ENCODE peak calls at places on chromosomes 13 and 19, in four cellular contexts. One of them, this sample, is unnamed.

GRCh38 chr13:99265823-99266426 is 7.7 kb upstream of the GPR18 start:
- DNase-seq in A549: peak
- DNase-seq in K562: peak
- DNase-seq in IMR-90: peak
- DNase-seq in this sample: no peak

GRCh38 chr13:95128045-95128643 is 173.1 kb downstream of the ABCC4 start:
- DNase-seq in A549: peak
- DNase-seq in K562: no peak
- DNase-seq in IMR-90: no peak
- DNase-seq in this sample: no peak

GRCh38 chr13:106566682-106567420 is 1.1 kb downstream of the ARGLU1 start:
- DNase-seq in A549: peak
- DNase-seq in K562: no peak
- DNase-seq in IMR-90: peak
- DNase-seq in this sample: no peak

GRCh38 chr19:35828694-35829301 is 16.2 kb upstream of the PRODH2 start:
- DNase-seq in A549: peak
- DNase-seq in K562: peak
- DNase-seq in IMR-90: peak
- DNase-seq in this sample: no peak

GRCh38 chr13:34207334-34207733 is 389.4 kb downstream of the RFC3 start:
- DNase-seq in A549: peak
- DNase-seq in K562: no peak
- DNase-seq in IMR-90: peak
- DNase-seq in this sample: no peak

GRCh38 chr19:53537523-53538377 is at the start of gene ZNF331:
- DNase-seq in A549: peak
- DNase-seq in K562: no peak
- DNase-seq in IMR-90: peak
- DNase-seq in this sample: peak

GRCh38 chr19:2050349-2050990 is 574 bp downstream of the MKNK2 start:
- DNase-seq in A549: no peak
- DNase-seq in K562: peak
- DNase-seq in IMR-90: no peak
- DNase-seq in this sample: no peak

GRCh38 chr13:99037756-99038155 is 59.9 kb upstream of the DOCK9 start:
- DNase-seq in A549: no peak
- DNase-seq in K562: no peak
- DNase-seq in IMR-90: no peak
- DNase-seq in this sample: no peak

GRCh38 chr19:20238025-20238623 is 71.1 kb downstream of the ZNF486 start:
- DNase-seq in A549: no peak
- DNase-seq in K562: peak
- DNase-seq in IMR-90: peak
- DNase-seq in this sample: peak

GRCh38 chr19:51460164-51460992 is 2.1 kb upstream of the SIGLEC8 start:
- DNase-seq in A549: peak
- DNase-seq in K562: peak
- DNase-seq in IMR-90: peak
- DNase-seq in this sample: no peak

GRCh38 chr13:29892149-29892548 is 41.7 kb upstream of the UBL3 start:
- DNase-seq in A549: no peak
- DNase-seq in K562: no peak
- DNase-seq in IMR-90: no peak
- DNase-seq in this sample: no peak

GRCh38 chr19:28727133-28727834 is 485.7 kb downstream of the UQCRFS1 start:
- DNase-seq in A549: no peak
- DNase-seq in K562: peak
- DNase-seq in IMR-90: no peak
- DNase-seq in this sample: no peak

GRCh38 chr19:46015961-46016425 is 6.9 kb downstream of the PGLYRP1 start:
- DNase-seq in A549: peak
- DNase-seq in K562: no peak
- DNase-seq in IMR-90: no peak
- DNase-seq in this sample: no peak

GRCh38 chr13:114128624-114129522 is 3.5 kb downstream of the RASA3 start:
- DNase-seq in A549: no peak
- DNase-seq in K562: peak
- DNase-seq in IMR-90: peak
- DNase-seq in this sample: peak

GRCh38 chr19:40740747-40741146 is 9.5 kb downstream of the ACTMAP start:
- DNase-seq in A549: no peak
- DNase-seq in K562: no peak
- DNase-seq in IMR-90: no peak
- DNase-seq in this sample: no peak
- TF ChIP-seq RAD21 in A549: no peak
- TF ChIP-seq RAD21 in K562: no peak
- TF ChIP-seq RAD21 in IMR-90: no peak
- TF ChIP-seq RAD21 in this sample: no peak

GRCh38 chr13:93289842-93290241 is 63.2 kb downstream of the GPC6 start:
- DNase-seq in A549: no peak
- DNase-seq in K562: no peak
- DNase-seq in IMR-90: no peak
- DNase-seq in this sample: no peak

GRCh38 chr13:93290503-93290902 is 63.9 kb downstream of the GPC6 start:
- DNase-seq in A549: no peak
- DNase-seq in K562: no peak
- DNase-seq in IMR-90: peak
- DNase-seq in this sample: no peak

GRCh38 chr13:93293716-93294115 is 67.1 kb downstream of the GPC6 start:
- DNase-seq in A549: no peak
- DNase-seq in K562: peak
- DNase-seq in IMR-90: no peak
- DNase-seq in this sample: no peak

GRCh38 chr13:93286047-93286446 is 59.4 kb downstream of the GPC6 start:
- DNase-seq in A549: no peak
- DNase-seq in K562: no peak
- DNase-seq in IMR-90: no peak
- DNase-seq in this sample: no peak

GRCh38 chr13:93289047-93289446 is 62.4 kb downstream of the GPC6 start:
- DNase-seq in A549: no peak
- DNase-seq in K562: peak
- DNase-seq in IMR-90: peak
- DNase-seq in this sample: no peak
- TF ChIP-seq ELK1 in A549: no peak
- TF ChIP-seq ELK1 in K562: no peak
- TF ChIP-seq ELK1 in IMR-90: no peak
- TF ChIP-seq ELK1 in this sample: no peak

GRCh38 chr19:55675661-55676354 is 782 bp downstream of the EPN1 start:
- DNase-seq in A549: no peak
- DNase-seq in K562: no peak
- DNase-seq in IMR-90: no peak
- DNase-seq in this sample: no peak

GRCh38 chr19:55676889-55677505 is 2.0 kb downstream of the EPN1 start:
- DNase-seq in A549: no peak
- DNase-seq in K562: no peak
- DNase-seq in IMR-90: no peak
- DNase-seq in this sample: no peak

GRCh38 chr19:55677572-55678028 is 2.6 kb downstream of the EPN1 start:
- DNase-seq in A549: no peak
- DNase-seq in K562: no peak
- DNase-seq in IMR-90: no peak
- DNase-seq in this sample: no peak

GRCh38 chr19:55674841-55675660 is at the start of gene EPN1:
- DNase-seq in A549: peak
- DNase-seq in K562: peak
- DNase-seq in IMR-90: peak
- DNase-seq in this sample: peak

DNA sequence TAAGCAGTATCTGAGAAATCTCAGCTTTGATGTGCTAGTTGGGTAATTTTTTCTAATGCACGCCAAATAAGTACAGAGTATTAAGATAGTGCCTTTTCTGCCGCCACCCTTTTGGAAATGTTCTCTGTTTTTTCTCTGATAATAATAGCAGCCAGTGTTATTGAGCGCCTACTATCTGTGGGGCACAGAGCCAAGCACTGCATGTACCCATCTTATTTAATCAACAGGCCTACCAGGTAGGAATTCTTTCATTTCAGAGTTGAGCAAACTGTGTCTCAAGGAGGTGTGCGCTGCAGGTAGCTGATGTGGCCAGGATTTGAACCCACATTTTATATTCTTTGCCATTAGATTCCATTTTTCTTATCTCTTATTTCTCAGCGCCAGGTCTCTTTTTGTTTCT is 1.4 kb downstream of the EPN1 start:
- DNase-seq in A549: no peak
- DNase-seq in K562: no peak
- DNase-seq in IMR-90: peak
- DNase-seq in this sample: no peak
- TF ChIP-seq POLR2A in A549: no peak
- TF ChIP-seq POLR2A in K562: no peak
- TF ChIP-seq POLR2A in IMR-90: no peak
- TF ChIP-seq POLR2A in this sample: no peak

DNA sequence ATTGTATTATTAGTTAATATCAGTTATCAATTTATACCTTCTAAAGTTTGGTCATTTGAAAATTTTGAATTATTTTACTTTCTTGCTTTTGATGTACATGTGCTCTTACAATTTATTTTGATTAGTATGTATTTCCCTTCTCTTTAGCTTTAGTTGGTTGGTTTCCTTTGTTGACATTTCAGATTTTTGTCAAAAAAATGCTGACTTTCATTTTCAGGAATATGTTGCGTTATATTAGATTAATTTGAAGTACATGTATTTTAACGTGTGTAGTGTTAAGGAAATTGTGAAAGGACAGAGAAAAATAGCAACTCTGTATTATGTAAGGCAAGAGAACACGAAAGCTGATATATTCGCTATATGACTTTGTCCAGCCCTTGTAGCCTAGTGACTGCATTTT is 342.9 kb upstream of the SLITRK6 start:
- DNase-seq in A549: no peak
- DNase-seq in K562: no peak
- DNase-seq in IMR-90: no peak
- DNase-seq in this sample: no peak
- TF ChIP-seq RAD21 in A549: no peak
- TF ChIP-seq RAD21 in K562: no peak
- TF ChIP-seq RAD21 in IMR-90: no peak
- TF ChIP-seq RAD21 in this sample: no peak

DNA sequence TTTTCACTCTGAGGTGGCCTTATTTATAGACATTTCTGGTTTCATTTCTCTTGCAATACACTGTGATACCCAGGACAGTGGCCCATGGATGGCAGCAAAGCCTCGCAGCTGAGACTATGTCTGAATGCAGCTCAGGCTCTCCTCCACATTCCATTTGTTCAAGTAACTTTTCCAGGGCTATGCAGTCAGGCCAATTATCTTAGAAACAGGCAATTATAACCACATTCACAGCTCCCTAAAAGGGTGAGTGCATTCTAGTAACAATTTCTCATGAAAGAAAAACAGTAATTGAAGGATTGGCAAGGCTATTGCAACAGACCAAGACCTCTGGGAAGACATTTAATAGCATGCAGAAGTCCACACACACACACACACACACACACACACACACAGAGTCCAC is 264.0 kb downstream of the TBC1D4 start:
- DNase-seq in A549: no peak
- DNase-seq in K562: no peak
- DNase-seq in IMR-90: peak
- DNase-seq in this sample: no peak
- TF ChIP-seq ELK1 in A549: no peak
- TF ChIP-seq ELK1 in K562: no peak
- TF ChIP-seq ELK1 in IMR-90: no peak
- TF ChIP-seq ELK1 in this sample: no peak

DNA sequence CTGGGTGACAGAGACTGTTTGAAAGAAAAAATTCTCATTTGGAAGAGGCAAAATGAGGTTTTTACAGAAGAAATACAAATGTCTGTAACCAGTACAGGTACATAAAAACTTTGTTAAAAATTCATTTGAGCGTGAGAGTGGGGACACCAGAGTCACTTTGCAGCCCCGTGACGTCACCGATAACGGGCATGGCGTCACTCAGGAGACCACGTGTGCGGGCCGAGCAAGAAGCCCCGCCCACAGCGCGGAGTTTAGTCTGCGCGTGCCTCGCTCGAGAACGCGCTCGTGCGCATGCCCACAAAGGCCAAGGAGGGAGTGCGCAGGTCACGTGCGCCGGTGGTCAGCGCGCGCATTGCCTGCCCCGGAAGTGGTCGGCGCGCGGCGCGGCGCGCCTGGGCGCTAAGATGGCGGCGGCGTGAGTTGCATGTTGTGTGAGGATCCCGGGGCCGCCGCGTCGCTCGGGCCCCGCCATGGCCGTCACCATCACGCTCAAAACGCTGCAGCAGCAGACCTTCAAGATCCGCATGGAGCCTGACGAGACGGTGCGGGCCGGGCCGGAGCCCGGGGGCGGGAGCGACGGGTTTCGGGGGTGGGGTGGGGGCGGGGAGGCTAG is at the start of gene RAD23A:
- DNase-seq in A549: peak
- DNase-seq in K562: peak
- DNase-seq in IMR-90: peak
- DNase-seq in this sample: peak
- TF ChIP-seq POLR2A in A549: peak
- TF ChIP-seq POLR2A in K562: peak
- TF ChIP-seq POLR2A in IMR-90: peak
- TF ChIP-seq POLR2A in this sample: peak

This sample was measured in GM12878.